ENCODE peak calls at places on chromosomes 12 and 14, in four cellular contexts. L, R, E and G are unnamed samples.
A peak's percentile ranks its signal among the peaks of the same experiment; 100 is the strongest.

GRCh38 chr12:20463920-20464524 is 95.7 kb downstream of the PDE3A start:
- DNase-seq in L (peak; percentile 33), R (peak; percentile 1), E (no peak), G (peak; percentile 62)

GRCh38 chr12:7319934-7320333 is 16.1 kb downstream of the ACSM4 start:
- DNase-seq in L (peak; percentile 12), R (no peak), E (no peak), G (peak; percentile 30)

GRCh38 chr14:103450423-103450822 is 65.2 kb downstream of the MARK3 start:
- DNase-seq in L (no peak), R (no peak), E (no peak), G (no peak)

GRCh38 chr12:58919271-58920101 is 818 bp downstream of the LRIG3 start:
- DNase-seq in L (peak; percentile 68), R (peak; percentile 54), E (peak; percentile 41), G (peak; percentile 53)

GRCh38 chr12:59927041-59927440 is 331.2 kb downstream of the SLC16A7 start:
- DNase-seq in L (no peak), R (no peak), E (no peak), G (no peak)

GRCh38 chr14:32205984-32206383 is 2.9 kb upstream of the RNU6-8 start:
- DNase-seq in L (no peak), R (peak; percentile 24), E (no peak), G (no peak)

GRCh38 chr12:123843912-123844748 is 82.0 kb downstream of the DNAH10 start:
- DNase-seq in L (no peak), R (no peak), E (no peak), G (no peak)

GRCh38 chr14:100838493-100839440 is 12.8 kb downstream of the MEG3 start:
- DNase-seq in L (no peak), R (no peak), E (no peak), G (no peak)

GRCh38 chr14:63672417-63673180 is 30.9 kb upstream of the WDR89 start:
- DNase-seq in L (no peak), R (no peak), E (no peak), G (no peak)